ENCODE peak calls at places on chromosomes 16 and 17, in seven cellular contexts. L is neuronal stem cell, S is mesendoderm, W is H9, N is IMR-90, Y is mesenchymal stem cell, U is H1. B is an unnamed sample.

GRCh38 chr17:79645022-79645776 is 34.3 kb upstream of the RBFOX3 start:
- DNase-seq in L (no peak), U (peak), S (no peak), Y (no peak), W (peak), N (no peak), B (no peak)

GRCh38 chr17:17729620-17730249 is 48.5 kb downstream of the RAI1 start:
- DNase-seq in W (peak), Y (peak), N (no peak), L (no peak), S (peak), U (peak), B (peak)

GRCh38 chr16:89315271-89315670 is 97.8 kb downstream of the ZNF778 start:
- DNase-seq in N (no peak), U (no peak), S (no peak), W (no peak), L (no peak), Y (no peak), B (no peak)

GRCh38 chr16:23202166-23202565 is 19.6 kb downstream of the SCNN1G start:
- DNase-seq in L (no peak), U (no peak), S (no peak), N (no peak), Y (no peak), W (no peak), B (no peak)

GRCh38 chr16:75806487-75806886 is 80.2 kb upstream of the CPHXL start:
- DNase-seq in S (no peak), U (no peak), W (no peak), N (no peak), L (no peak), Y (no peak), B (no peak)

GRCh38 chr17:76039121-76039520 is 12.0 kb upstream of the EVPL start:
- DNase-seq in U (no peak), N (peak), L (no peak), S (no peak), W (no peak), Y (peak), B (no peak)

GRCh38 chr17:7355053-7355452 is at the start of gene TMEM95:
- DNase-seq in W (no peak), U (no peak), N (no peak), L (no peak), S (no peak), Y (no peak), B (no peak)

GRCh38 chr17:50205111-50205821 is 3.8 kb upstream of the COL1A1 start:
- DNase-seq in S (no peak), U (peak), W (no peak), Y (peak), N (peak), L (no peak), B (no peak)

GRCh38 chr16:11034005-11034404 is 89.6 kb downstream of the CLEC16A start:
- DNase-seq in S (no peak), L (no peak), U (no peak), Y (peak), W (no peak), N (peak), B (no peak)

GRCh38 chr17:50347087-50347893 is 1.4 kb downstream of the XYLT2 start:
- DNase-seq in S (peak), L (no peak), W (peak), N (peak), U (peak), Y (no peak), B (no peak)

GRCh38 chr16:52384378-52384777 is 162.6 kb downstream of the TOX3 start:
- DNase-seq in N (no peak), S (no peak), Y (no peak), L (no peak), U (no peak), W (no peak), B (no peak)

GRCh38 chr16:29815032-29815721 is 775 bp upstream of the PAGR1 start:
- DNase-seq in L (no peak), W (no peak), Y (peak), N (no peak), S (peak), U (peak), B (no peak)

GRCh38 chr17:10727192-10727591 is 2.6 kb downstream of the TMEM220 start:
- DNase-seq in S (no peak), U (no peak), N (no peak), W (no peak), L (no peak), Y (no peak), B (no peak)

GRCh38 chr17:146983-147761 is 9.8 kb downstream of the SCGB1C2 start:
- DNase-seq in N (no peak), W (no peak), S (no peak), Y (no peak), L (no peak), U (peak), B (no peak)

DNA sequence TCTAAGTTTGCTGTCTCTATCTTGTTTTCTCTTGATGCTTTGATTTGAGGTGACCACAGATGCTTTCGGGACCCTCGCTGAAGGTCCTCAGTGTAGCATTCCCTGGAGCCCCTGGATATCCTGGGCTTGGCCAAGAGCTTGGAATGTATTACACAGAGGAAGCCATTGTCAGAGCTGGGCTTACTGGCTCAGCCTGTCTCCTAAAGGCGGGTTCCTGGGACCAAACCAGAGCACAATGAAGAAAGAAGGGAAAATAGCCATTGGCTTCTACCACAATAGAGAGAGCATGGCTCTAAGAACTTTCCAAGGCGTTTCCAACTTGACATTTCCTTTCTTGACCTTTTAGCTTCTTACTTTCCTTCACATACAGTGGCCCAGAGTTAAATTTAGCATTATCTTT is 229.3 kb downstream of the HS3ST3A1 start:
- DNase-seq in W (no peak), S (no peak), U (no peak), N (no peak), Y (no peak), L (no peak), B (no peak)
- H2AK5ac ChIP-seq in W (no peak), S (no peak), U (no peak), N (no peak), Y (no peak), L (no peak), B (no peak)

GRCh38 chr17:67635688-67636087 is 82.0 kb upstream of the NOL11 start:
- DNase-seq in Y (no peak), U (no peak), W (no peak), L (no peak), S (peak), N (peak), B (no peak)
- H2AK5ac ChIP-seq in Y (no peak), U (no peak), W (no peak), L (no peak), S (no peak), N (no peak), B (no peak)

GRCh38 chr16:69773255-69773947 is 11.3 kb downstream of the WWP2 start:
- DNase-seq in L (no peak), U (no peak), S (no peak), W (no peak), N (no peak), Y (no peak), B (no peak)
- H2AK5ac ChIP-seq in L (no peak), U (no peak), S (no peak), W (no peak), N (no peak), Y (no peak), B (no peak)

GRCh38 chr17:30346211-30346831 is 12.5 kb upstream of the TMIGD1 start:
- DNase-seq in U (no peak), L (no peak), Y (no peak), N (no peak), S (no peak), W (no peak), B (no peak)

GRCh38 chr17:30349252-30349651 is 15.4 kb upstream of the TMIGD1 start:
- DNase-seq in U (no peak), N (no peak), W (no peak), Y (no peak), S (no peak), L (no peak), B (no peak)

GRCh38 chr17:30345527-30346075 is 11.7 kb upstream of the TMIGD1 start:
- DNase-seq in Y (no peak), U (no peak), L (no peak), S (no peak), W (no peak), N (no peak), B (peak)

GRCh38 chr17:30345089-30345433 is 11.2 kb upstream of the TMIGD1 start:
- DNase-seq in W (no peak), Y (no peak), S (no peak), N (no peak), U (no peak), L (no peak), B (peak)

DNA sequence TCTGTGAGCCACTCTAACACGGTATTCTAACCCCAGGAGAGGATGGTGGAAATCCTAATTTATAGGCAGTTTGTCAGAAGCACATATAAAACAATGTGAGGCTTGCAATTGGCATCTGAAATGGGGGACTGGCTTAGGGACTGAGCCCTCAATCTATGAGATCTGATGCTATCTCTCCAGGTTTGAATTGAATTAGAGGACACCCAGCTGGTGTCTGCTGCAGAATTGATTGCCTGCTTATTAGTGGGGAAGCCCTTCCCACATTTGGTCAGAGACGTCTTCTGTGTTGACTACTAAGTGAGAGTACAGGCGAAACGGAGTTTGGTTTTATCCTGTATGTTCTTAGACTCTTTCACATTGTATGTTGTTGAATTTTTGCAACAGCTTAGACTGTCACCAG is 13.6 kb upstream of the TMIGD1 start:
- DNase-seq in W (no peak), L (no peak), U (no peak), Y (no peak), N (no peak), S (no peak), B (no peak)
- H2AK5ac ChIP-seq in W (no peak), L (no peak), U (no peak), Y (no peak), N (no peak), S (no peak), B (no peak)

GRCh38 chr17:81046770-81047359 is 11.9 kb downstream of the BAIAP2 start:
- DNase-seq in S (no peak), U (no peak), Y (peak), N (no peak), L (no peak), W (no peak), B (peak)

GRCh38 chr17:81044428-81044763 is 9.4 kb downstream of the BAIAP2 start:
- DNase-seq in Y (no peak), L (no peak), N (no peak), S (no peak), U (no peak), W (no peak), B (no peak)

GRCh38 chr17:81046131-81046769 is 11.3 kb downstream of the BAIAP2 start:
- DNase-seq in S (no peak), L (no peak), N (no peak), W (no peak), U (no peak), Y (no peak), B (no peak)

GRCh38 chr17:81044764-81045589 is 10.0 kb downstream of the BAIAP2 start:
- DNase-seq in Y (peak), U (no peak), L (no peak), N (peak), W (no peak), S (no peak), B (peak)

DNA sequence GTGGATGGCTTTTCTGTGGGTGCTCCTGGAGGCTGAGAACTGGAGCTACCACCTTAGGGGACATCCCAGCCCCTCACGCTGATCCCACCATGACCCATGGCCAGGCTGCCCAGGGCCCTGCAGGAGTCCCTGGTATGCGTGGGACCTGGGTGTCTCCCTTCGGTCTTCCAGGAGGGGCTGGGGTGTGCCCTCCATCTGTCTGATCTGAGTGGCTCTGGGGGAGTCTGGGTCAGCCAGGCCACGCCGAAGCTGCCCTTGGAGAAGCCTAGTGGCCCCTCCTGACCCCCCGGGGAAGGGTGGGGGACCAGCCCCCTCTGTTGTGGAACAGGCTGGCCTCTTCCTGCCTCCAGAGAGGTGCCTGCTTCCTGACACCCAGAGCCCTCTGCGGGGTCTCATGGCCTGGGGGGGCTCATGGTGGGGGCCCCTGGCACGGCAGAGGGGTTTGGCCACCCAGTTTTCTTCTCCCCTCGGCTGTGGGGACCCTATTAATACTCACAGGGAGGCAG is 10.7 kb downstream of the BAIAP2 start:
- DNase-seq in Y (no peak), U (no peak), W (no peak), S (no peak), L (no peak), N (no peak), B (no peak)
- H2AK5ac ChIP-seq in Y (peak), U (no peak), W (no peak), S (no peak), L (no peak), N (no peak), B (no peak)

GRCh38 chr17:4750606-4751005 is 10.9 kb upstream of the CXCL16 start:
- DNase-seq in W (no peak), Y (no peak), U (no peak), N (no peak), L (no peak), S (no peak), B (no peak)
- H2AK5ac ChIP-seq in W (no peak), Y (no peak), U (no peak), N (no peak), L (no peak), S (no peak), B (no peak)

DNA sequence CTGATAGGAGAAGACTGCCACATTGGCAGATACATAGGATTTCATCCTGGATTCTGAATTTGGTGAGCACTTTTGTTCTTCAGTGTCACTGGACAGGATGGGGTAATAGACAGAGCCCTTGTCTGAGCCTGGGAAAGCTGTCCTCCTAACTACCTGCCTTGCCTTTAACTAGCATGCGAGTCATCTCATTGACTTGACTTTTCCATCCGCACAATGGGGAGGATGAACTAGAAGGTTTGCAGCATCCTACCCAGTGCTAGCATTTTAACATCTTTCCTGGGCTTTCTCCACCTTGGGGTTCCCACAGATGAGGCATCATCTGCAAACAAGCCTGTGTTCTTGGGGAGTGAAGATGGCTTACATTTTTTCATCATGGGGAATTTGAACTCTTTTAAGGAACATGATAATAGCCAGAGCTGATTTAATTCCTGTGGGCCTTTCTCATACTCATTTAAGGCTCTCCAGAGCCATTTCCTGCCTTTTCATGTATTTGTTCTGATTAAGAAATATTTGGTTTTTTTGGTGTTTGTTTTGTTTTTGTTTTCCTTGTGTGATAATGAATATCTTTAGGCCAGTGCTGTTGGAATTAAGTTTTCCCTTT is 139.5 kb downstream of the MSI2 start:
- DNase-seq in S (no peak), N (no peak), W (no peak), L (no peak), Y (peak), U (no peak), B (no peak)
- H2AK5ac ChIP-seq in S (no peak), N (no peak), W (no peak), L (no peak), Y (no peak), U (peak), B (no peak)

GRCh38 chr16:9793623-9794022 is 388.6 kb downstream of the GRIN2A start:
- DNase-seq in L (no peak), N (no peak), W (no peak), U (no peak), Y (no peak), S (no peak), B (no peak)

GRCh38 chr16:9798952-9799590 is 383.2 kb downstream of the GRIN2A start:
- DNase-seq in N (no peak), S (no peak), Y (no peak), W (no peak), L (no peak), U (no peak), B (no peak)

GRCh38 chr16:9800180-9800738 is 382.0 kb downstream of the GRIN2A start:
- DNase-seq in N (no peak), L (no peak), U (no peak), Y (no peak), S (no peak), W (no peak), B (no peak)

GRCh38 chr16:9798474-9798873 is 383.8 kb downstream of the GRIN2A start:
- DNase-seq in L (no peak), Y (no peak), N (no peak), W (no peak), S (no peak), U (no peak), B (no peak)

GRCh38 chr16:9797306-9797705 is 384.9 kb downstream of the GRIN2A start:
- DNase-seq in N (no peak), W (no peak), S (no peak), L (no peak), Y (no peak), U (no peak), B (peak)
- H2AK5ac ChIP-seq in N (no peak), W (no peak), S (no peak), L (no peak), Y (no peak), U (no peak), B (no peak)

GRCh38 chr16:5977329-5977728 is 879.7 kb upstream of the EEF2KMT start:
- DNase-seq in Y (no peak), N (no peak), U (no peak), S (no peak), W (no peak), L (no peak), B (no peak)

GRCh38 chr16:5979905-5980550 is 882.4 kb upstream of the EEF2KMT start:
- DNase-seq in Y (no peak), S (peak), N (no peak), W (peak), U (no peak), L (no peak), B (no peak)

DNA sequence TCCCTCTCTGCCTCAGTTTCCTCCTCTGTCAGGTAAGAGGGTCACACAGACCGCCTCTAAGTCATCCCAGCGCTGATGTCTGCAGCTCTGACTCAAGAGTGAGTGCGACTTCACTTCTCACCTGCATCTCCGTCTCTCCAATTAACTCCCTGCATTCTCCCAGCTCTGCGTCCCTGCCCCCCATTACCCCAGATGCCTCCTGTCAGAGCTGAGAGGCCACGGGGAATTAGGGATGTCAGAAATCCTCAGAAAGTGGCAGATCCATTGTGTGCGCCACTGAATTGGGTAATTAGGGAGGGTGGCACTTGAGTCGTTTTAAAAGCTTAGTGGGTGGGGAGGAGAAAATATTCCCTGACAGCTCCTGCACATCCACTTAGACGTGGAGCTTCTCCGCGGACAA is 885.4 kb upstream of the EEF2KMT start:
- DNase-seq in W (no peak), S (no peak), N (no peak), Y (no peak), U (no peak), L (no peak), B (no peak)
- H2AK5ac ChIP-seq in W (no peak), S (no peak), N (no peak), Y (no peak), U (no peak), L (no peak), B (no peak)

GRCh38 chr17:40113110-40113960 is 8.4 kb upstream of the MSL1 start:
- DNase-seq in W (peak), U (peak), N (peak), S (peak), L (peak), Y (peak), B (peak)
- H2AK5ac ChIP-seq in W (no peak), U (peak), N (peak), S (no peak), L (no peak), Y (peak), B (no peak)

B was measured in trophoblast cell.